ENCODE peak calls at places on chromosome 13, in ten cellular contexts. One of them, this sample, is unnamed.

GRCh38 chr13:84358601-84359000 is 476.3 kb upstream of the SLITRK1 start:
- DNase-seq in amniotic stem cell: no peak
- DNase-seq in activated CD4-positive, alpha-beta T cell treated with anti-CD3 and anti-CD28 coated beads, Interleukin-2, amount 50 U/mL, for 1 hour: no peak
- DNase-seq in Kasumi-1: no peak
- DNase-seq in NCI-H2107: no peak
- DNase-seq in NB4: no peak
- DNase-seq in Caco-2: no peak
- DNase-seq in DND-41: no peak
- DNase-seq in lower leg skin: no peak
- DNase-seq in activated T-cell treated with anti-CD3 and anti-CD28 coated beads, Interleukin-2, amount 50 U/mL, for 72 hours: no peak
- DNase-seq in this sample: no peak

GRCh38 chr13:107342747-107343146 is 774.8 kb upstream of the ARGLU1 start:
- DNase-seq in amniotic stem cell: no peak
- DNase-seq in activated CD4-positive, alpha-beta T cell treated with anti-CD3 and anti-CD28 coated beads, Interleukin-2, amount 50 U/mL, for 1 hour: no peak
- DNase-seq in Kasumi-1: no peak
- DNase-seq in NCI-H2107: no peak
- DNase-seq in NB4: no peak
- DNase-seq in Caco-2: no peak
- DNase-seq in DND-41: no peak
- DNase-seq in lower leg skin: no peak
- DNase-seq in activated T-cell treated with anti-CD3 and anti-CD28 coated beads, Interleukin-2, amount 50 U/mL, for 72 hours: no peak
- DNase-seq in this sample: no peak

GRCh38 chr13:108345016-108345415 is 75.5 kb downstream of the TNFSF13B start:
- DNase-seq in amniotic stem cell: no peak
- DNase-seq in activated CD4-positive, alpha-beta T cell treated with anti-CD3 and anti-CD28 coated beads, Interleukin-2, amount 50 U/mL, for 1 hour: no peak
- DNase-seq in Kasumi-1: no peak
- DNase-seq in NCI-H2107: no peak
- DNase-seq in NB4: no peak
- DNase-seq in Caco-2: no peak
- DNase-seq in DND-41: no peak
- DNase-seq in lower leg skin: no peak
- DNase-seq in activated T-cell treated with anti-CD3 and anti-CD28 coated beads, Interleukin-2, amount 50 U/mL, for 72 hours: no peak
- DNase-seq in this sample: no peak

GRCh38 chr13:44649118-44649455 is 73.0 kb upstream of the TSC22D1 start:
- DNase-seq in amniotic stem cell: no peak
- DNase-seq in activated CD4-positive, alpha-beta T cell treated with anti-CD3 and anti-CD28 coated beads, Interleukin-2, amount 50 U/mL, for 1 hour: no peak
- DNase-seq in Kasumi-1: no peak
- DNase-seq in NCI-H2107: peak; percentile 14
- DNase-seq in NB4: no peak
- DNase-seq in Caco-2: no peak
- DNase-seq in DND-41: no peak
- DNase-seq in lower leg skin: no peak
- DNase-seq in activated T-cell treated with anti-CD3 and anti-CD28 coated beads, Interleukin-2, amount 50 U/mL, for 72 hours: peak; percentile 38
- DNase-seq in this sample: no peak

GRCh38 chr13:114203536-114203935 is 24.5 kb downstream of the CFAP97D2 start:
- DNase-seq in amniotic stem cell: no peak
- DNase-seq in activated CD4-positive, alpha-beta T cell treated with anti-CD3 and anti-CD28 coated beads, Interleukin-2, amount 50 U/mL, for 1 hour: peak; percentile 24
- DNase-seq in Kasumi-1: no peak
- DNase-seq in NCI-H2107: no peak
- DNase-seq in NB4: no peak
- DNase-seq in Caco-2: no peak
- DNase-seq in DND-41: peak; percentile 76
- DNase-seq in lower leg skin: no peak
- DNase-seq in activated T-cell treated with anti-CD3 and anti-CD28 coated beads, Interleukin-2, amount 50 U/mL, for 72 hours: peak; percentile 29
- DNase-seq in this sample: no peak

GRCh38 chr13:107476068-107476467 is 739.3 kb downstream of the LIG4 start:
- DNase-seq in amniotic stem cell: peak; percentile 28
- DNase-seq in activated CD4-positive, alpha-beta T cell treated with anti-CD3 and anti-CD28 coated beads, Interleukin-2, amount 50 U/mL, for 1 hour: no peak
- DNase-seq in Kasumi-1: no peak
- DNase-seq in NCI-H2107: no peak
- DNase-seq in NB4: no peak
- DNase-seq in Caco-2: no peak
- DNase-seq in DND-41: no peak
- DNase-seq in lower leg skin: no peak
- DNase-seq in activated T-cell treated with anti-CD3 and anti-CD28 coated beads, Interleukin-2, amount 50 U/mL, for 72 hours: no peak
- DNase-seq in this sample: no peak

GRCh38 chr13:100721885-100722512 is 47.4 kb upstream of the TMTC4 start:
- DNase-seq in amniotic stem cell: peak; percentile 16
- DNase-seq in activated CD4-positive, alpha-beta T cell treated with anti-CD3 and anti-CD28 coated beads, Interleukin-2, amount 50 U/mL, for 1 hour: peak; percentile 46
- DNase-seq in Kasumi-1: peak; percentile 72
- DNase-seq in NCI-H2107: peak; percentile 24
- DNase-seq in NB4: peak; percentile 64
- DNase-seq in Caco-2: peak; percentile 75
- DNase-seq in DND-41: peak; percentile 61
- DNase-seq in lower leg skin: no peak
- DNase-seq in activated T-cell treated with anti-CD3 and anti-CD28 coated beads, Interleukin-2, amount 50 U/mL, for 72 hours: peak; percentile 64
- DNase-seq in this sample: peak; percentile 66

GRCh38 chr13:44857061-44857460 is 132.2 kb downstream of the NUFIP1 start:
- DNase-seq in amniotic stem cell: no peak
- DNase-seq in activated CD4-positive, alpha-beta T cell treated with anti-CD3 and anti-CD28 coated beads, Interleukin-2, amount 50 U/mL, for 1 hour: no peak
- DNase-seq in Kasumi-1: no peak
- DNase-seq in NCI-H2107: no peak
- DNase-seq in NB4: no peak
- DNase-seq in Caco-2: no peak
- DNase-seq in DND-41: no peak
- DNase-seq in lower leg skin: no peak
- DNase-seq in activated T-cell treated with anti-CD3 and anti-CD28 coated beads, Interleukin-2, amount 50 U/mL, for 72 hours: no peak
- DNase-seq in this sample: no peak

GRCh38 chr13:102847272-102848234 is 1.7 kb downstream of the ERCC5 start:
- DNase-seq in amniotic stem cell: peak; percentile 1
- DNase-seq in activated CD4-positive, alpha-beta T cell treated with anti-CD3 and anti-CD28 coated beads, Interleukin-2, amount 50 U/mL, for 1 hour: no peak
- DNase-seq in Kasumi-1: peak; percentile 86
- DNase-seq in NCI-H2107: no peak
- DNase-seq in NB4: peak; percentile 62
- DNase-seq in Caco-2: peak; percentile 14
- DNase-seq in DND-41: peak; percentile 19
- DNase-seq in lower leg skin: no peak
- DNase-seq in activated T-cell treated with anti-CD3 and anti-CD28 coated beads, Interleukin-2, amount 50 U/mL, for 72 hours: no peak
- DNase-seq in this sample: no peak

GRCh38 chr13:90683711-90684131 is 663.8 kb upstream of the MIR17HG start:
- DNase-seq in amniotic stem cell: no peak
- DNase-seq in activated CD4-positive, alpha-beta T cell treated with anti-CD3 and anti-CD28 coated beads, Interleukin-2, amount 50 U/mL, for 1 hour: no peak
- DNase-seq in Kasumi-1: no peak
- DNase-seq in NCI-H2107: no peak
- DNase-seq in NB4: no peak
- DNase-seq in Caco-2: no peak
- DNase-seq in DND-41: no peak
- DNase-seq in lower leg skin: no peak
- DNase-seq in activated T-cell treated with anti-CD3 and anti-CD28 coated beads, Interleukin-2, amount 50 U/mL, for 72 hours: no peak
- DNase-seq in this sample: no peak

GRCh38 chr13:91347996-91348905 is 764 bp downstream of the MIR17HG start:
- DNase-seq in amniotic stem cell: peak; percentile 42
- DNase-seq in activated CD4-positive, alpha-beta T cell treated with anti-CD3 and anti-CD28 coated beads, Interleukin-2, amount 50 U/mL, for 1 hour: peak; percentile 60
- DNase-seq in Kasumi-1: no peak
- DNase-seq in NCI-H2107: no peak
- DNase-seq in NB4: no peak
- DNase-seq in Caco-2: peak; percentile 58
- DNase-seq in DND-41: peak; percentile 56
- DNase-seq in lower leg skin: peak; percentile 16
- DNase-seq in activated T-cell treated with anti-CD3 and anti-CD28 coated beads, Interleukin-2, amount 50 U/mL, for 72 hours: peak; percentile 76
- DNase-seq in this sample: peak; percentile 6

GRCh38 chr13:113602291-113602970 is 17.9 kb downstream of the TFDP1 start:
- DNase-seq in amniotic stem cell: no peak
- DNase-seq in activated CD4-positive, alpha-beta T cell treated with anti-CD3 and anti-CD28 coated beads, Interleukin-2, amount 50 U/mL, for 1 hour: no peak
- DNase-seq in Kasumi-1: no peak
- DNase-seq in NCI-H2107: no peak
- DNase-seq in NB4: no peak
- DNase-seq in Caco-2: no peak
- DNase-seq in DND-41: no peak
- DNase-seq in lower leg skin: no peak
- DNase-seq in activated T-cell treated with anti-CD3 and anti-CD28 coated beads, Interleukin-2, amount 50 U/mL, for 72 hours: no peak
- DNase-seq in this sample: no peak

GRCh38 chr13:105804561-105805190 is 730.8 kb downstream of the EFNB2 start:
- DNase-seq in amniotic stem cell: peak; percentile 8
- DNase-seq in activated CD4-positive, alpha-beta T cell treated with anti-CD3 and anti-CD28 coated beads, Interleukin-2, amount 50 U/mL, for 1 hour: no peak
- DNase-seq in Kasumi-1: no peak
- DNase-seq in NCI-H2107: no peak
- DNase-seq in NB4: no peak
- DNase-seq in Caco-2: no peak
- DNase-seq in DND-41: no peak
- DNase-seq in lower leg skin: no peak
- DNase-seq in activated T-cell treated with anti-CD3 and anti-CD28 coated beads, Interleukin-2, amount 50 U/mL, for 72 hours: no peak
- DNase-seq in this sample: no peak

This sample was measured in NCI-H187.